ENCODE peak calls at places on chromosomes 1 and 21, in six cellular contexts. D is DND-41, B is IMR-90, K is astrocyte, I is hepatocyte, N is PC-9. V is an unnamed sample.

GRCh38 chr21:44521301-44521927 is 18.6 kb downstream of the KRTAP10-1 start:
- DNase-seq in D (no peak), B (no peak), K (no peak), I (no peak), N (no peak), V (no peak)

GRCh38 chr1:52551476-52552235 is 1.2 kb downstream of the TUT4 start:
- DNase-seq in D (peak; percentile 41), B (peak; percentile 76), K (peak; percentile 57), I (peak; percentile 34), N (no peak), V (peak; percentile 79)

GRCh38 chr1:10734900-10735602 is 61.4 kb downstream of the CASZ1 start:
- DNase-seq in D (no peak), B (no peak), K (no peak), I (no peak), N (no peak), V (no peak)

GRCh38 chr1:58768971-58769808 is 14.7 kb downstream of the JUN start:
- DNase-seq in D (peak; percentile 59), B (peak; percentile 63), K (no peak), I (peak; percentile 79), N (peak; percentile 68), V (no peak)

GRCh38 chr1:84253891-84254290 is 47.6 kb upstream of the SAMD13 start:
- DNase-seq in D (no peak), B (peak; percentile 97), K (peak; percentile 97), I (peak; percentile 28), N (peak; percentile 67), V (no peak)

GRCh38 chr1:199089393-199090122 is 450.7 kb downstream of the PTPRC start:
- DNase-seq in D (peak; percentile 73), B (peak; percentile 15), K (no peak), I (no peak), N (no peak), V (no peak)

GRCh38 chr1:11364170-11364569 is 91.2 kb downstream of the UBIAD1 start:
- DNase-seq in D (no peak), B (no peak), K (no peak), I (no peak), N (no peak), V (peak; percentile 80)

GRCh38 chr1:1538334-1538733 is 2.1 kb downstream of the TMEM240 start:
- DNase-seq in D (no peak), B (no peak), K (no peak), I (no peak), N (no peak), V (no peak)

GRCh38 chr1:170586942-170587593 is 55.1 kb downstream of the GORAB start:
- DNase-seq in D (no peak), B (peak; percentile 40), K (peak; percentile 69), I (peak; percentile 36), N (no peak), V (peak; percentile 6)

GRCh38 chr1:236160540-236161127 is 18.3 kb downstream of the GPR137B start:
- DNase-seq in D (no peak), B (no peak), K (no peak), I (no peak), N (no peak), V (no peak)

GRCh38 chr1:41102653-41103052 is 81.1 kb upstream of the SLFNL1 start:
- DNase-seq in D (no peak), B (no peak), K (no peak), I (no peak), N (no peak), V (no peak)

GRCh38 chr1:13700521-13701273 is 709 bp downstream of the PRDM2 start:
- DNase-seq in D (no peak), B (peak; percentile 20), K (peak; percentile 39), I (peak; percentile 50), N (no peak), V (peak; percentile 59)

GRCh38 chr1:189658381-189658780 is 819.3 kb downstream of the BRINP3 start:
- DNase-seq in D (no peak), B (no peak), K (no peak), I (no peak), N (no peak), V (no peak)

GRCh38 chr1:230127105-230128054 is 60.3 kb downstream of the GALNT2 start:
- DNase-seq in D (peak; percentile 87), B (no peak), K (no peak), I (no peak), N (no peak), V (no peak)

GRCh38 chr1:156152628-156153027 is 757 bp upstream of the SEMA4A start:
- DNase-seq in D (no peak), B (no peak), K (no peak), I (no peak), N (no peak), V (no peak)

GRCh38 chr1:203996126-203996525 is 76.8 kb upstream of the SOX13 start:
- DNase-seq in D (no peak), B (no peak), K (no peak), I (no peak), N (no peak), V (no peak)

GRCh38 chr21:36913247-36914169 is 53.0 kb downstream of the HLCS start:
- DNase-seq in D (no peak), B (peak; percentile 25), K (no peak), I (no peak), N (no peak), V (no peak)

GRCh38 chr1:229029644-229030235 is 241.2 kb upstream of the RAB4A start:
- DNase-seq in D (no peak), B (no peak), K (no peak), I (no peak), N (no peak), V (no peak)

GRCh38 chr1:178774263-178774662 is 49.2 kb downstream of the RALGPS2 start:
- DNase-seq in D (no peak), B (peak; percentile 28), K (no peak), I (peak; percentile 28), N (no peak), V (peak; percentile 66)

GRCh38 chr1:24551290-24551859 is 4.5 kb upstream of the NCMAP start:
- DNase-seq in D (no peak), B (no peak), K (no peak), I (no peak), N (no peak), V (no peak)

GRCh38 chr1:53342735-53343470 is 15.0 kb upstream of the LRP8 start:
- DNase-seq in D (no peak), B (no peak), K (no peak), I (no peak), N (no peak), V (no peak)

GRCh38 chr1:161835963-161836362 is 69.8 kb downstream of the ATF6 start:
- DNase-seq in D (no peak), B (peak; percentile 72), K (peak; percentile 74), I (no peak), N (no peak), V (no peak)

GRCh38 chr1:193625255-193625654 is 438.8 kb upstream of the B3GALT2 start:
- DNase-seq in D (no peak), B (no peak), K (no peak), I (no peak), N (no peak), V (no peak)

GRCh38 chr1:70459502-70460225 is 48.6 kb downstream of the CTH start:
- DNase-seq in D (no peak), B (peak; percentile 20), K (peak; percentile 37), I (peak; percentile 17), N (peak; percentile 6), V (peak; percentile 55)

GRCh38 chr1:198211696-198212095 is 54.9 kb downstream of the NEK7 start:
- DNase-seq in D (no peak), B (no peak), K (no peak), I (no peak), N (no peak), V (no peak)

GRCh38 chr1:12610305-12610935 is 7.6 kb downstream of the DHRS3 start:
- DNase-seq in D (no peak), B (peak; percentile 67), K (no peak), I (no peak), N (no peak), V (no peak)

GRCh38 chr1:3060601-3061551 is 8.1 kb upstream of the PRDM16 start:
- DNase-seq in D (no peak), B (no peak), K (peak; percentile 14), I (peak; percentile 57), N (no peak), V (no peak)

GRCh38 chr1:45508295-45509151 is 8.4 kb downstream of the MMACHC start:
- DNase-seq in D (no peak), B (no peak), K (no peak), I (no peak), N (peak; percentile 31), V (peak; percentile 67)

GRCh38 chr1:45510972-45511527 is 10.6 kb downstream of the PRDX1 start:
- DNase-seq in D (no peak), B (no peak), K (no peak), I (no peak), N (no peak), V (no peak)

GRCh38 chr1:45507893-45508292 is 7.8 kb downstream of the MMACHC start:
- DNase-seq in D (no peak), B (no peak), K (no peak), I (no peak), N (no peak), V (no peak)

GRCh38 chr1:45512641-45513054 is 9.0 kb downstream of the PRDX1 start:
- DNase-seq in D (peak; percentile 55), B (peak; percentile 71), K (peak; percentile 44), I (peak; percentile 83), N (peak; percentile 61), V (peak; percentile 79)

GRCh38 chr1:45510036-45510971 is 10.2 kb downstream of the MMACHC start:
- DNase-seq in D (no peak), B (no peak), K (no peak), I (no peak), N (no peak), V (no peak)
- H3K4me2 ChIP-seq in D (no peak overlapping the region), B (no peak overlapping the region), K (no peak overlapping the region), I (no peak overlapping the region), N (no peak overlapping the region), V (no peak overlapping the region)

DNA sequence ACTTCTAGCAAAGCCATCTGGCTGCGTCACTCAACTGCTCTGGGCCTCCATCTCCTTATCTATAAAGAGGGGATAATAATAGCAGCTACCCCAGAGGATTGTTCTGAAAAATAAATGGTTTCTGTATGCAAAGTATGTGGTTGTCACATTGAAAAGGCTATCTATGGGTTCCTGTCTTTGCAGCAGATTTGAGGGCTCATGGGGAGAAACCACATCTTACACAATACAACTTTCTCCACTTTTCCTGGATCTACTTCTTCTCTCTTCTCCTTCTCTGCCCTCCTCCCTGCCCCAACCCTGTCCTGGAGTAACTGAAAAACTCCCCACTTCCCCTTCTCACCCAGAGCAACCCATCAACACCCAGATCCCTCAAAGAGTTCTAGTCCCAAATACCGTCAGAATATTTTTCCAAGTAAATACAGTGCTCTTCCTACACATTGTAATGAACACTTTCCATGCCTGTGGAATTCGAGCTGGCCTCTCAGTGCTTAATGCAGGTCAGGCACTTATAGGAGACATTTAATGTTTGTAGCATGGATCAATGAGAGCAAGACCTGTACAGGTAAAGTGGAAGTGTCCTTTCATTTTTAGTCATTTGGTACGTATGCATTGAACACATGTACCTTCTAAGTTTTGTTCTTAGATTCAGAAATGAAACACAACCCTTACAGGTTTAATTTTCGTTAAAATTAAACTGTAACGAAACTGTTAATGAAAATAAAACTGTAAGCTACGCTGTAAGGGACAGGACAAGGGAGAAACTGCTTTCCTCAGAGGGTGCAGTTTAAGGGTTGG is 131.9 kb downstream of the AK5 start:
- DNase-seq in D (no peak), B (no peak), K (no peak), I (no peak), N (no peak), V (peak; percentile 85)
- H3K4me2 ChIP-seq in D (no peak overlapping the region), B (no peak overlapping the region), K (no peak overlapping the region), I (no peak overlapping the region), N (no peak overlapping the region), V (peak overlapping the region; percentile 74)

GRCh38 chr1:81183157-81183952 is 617.4 kb upstream of the ADGRL2 start:
- DNase-seq in D (no peak), B (no peak), K (no peak), I (no peak), N (no peak), V (no peak)
- H3K4me2 ChIP-seq in D (no peak overlapping the region), B (no peak overlapping the region), K (no peak overlapping the region), I (no peak overlapping the region), N (no peak overlapping the region), V (no peak overlapping the region)

GRCh38 chr1:47435506-47436303 is 2.1 kb upstream of the FOXD2 start:
- DNase-seq in D (no peak), B (no peak), K (no peak), I (no peak), N (no peak), V (no peak)
- H3K4me2 ChIP-seq in D (peak overlapping the region; percentile 87), B (no peak overlapping the region), K (peak overlapping the region; percentile 85), I (peak overlapping the region; percentile 97), N (peak overlapping the region; percentile 89), V (peak overlapping the region; percentile 92)

V was measured in Karpas-422.